ENCODE peak calls at places on chromosomes 1 and 21, in five cellular contexts. Q is B cell, Z is psoas muscle, N is cardiac fibroblast, I is esophagus muscularis mucosa. R is an unnamed sample.

GRCh38 chr1:19466112-19466561 is 19.2 kb downstream of the CAPZB start:
- DNase-seq in Z (no peak), Q (no peak), I (no peak), N (no peak), R (no peak)

GRCh38 chr1:101066260-101066936 is 40.8 kb upstream of the DPH5 start:
- DNase-seq in Q (no peak), Z (no peak), I (no peak), N (no peak), R (no peak)

GRCh38 chr1:27528701-27529637 is 39.0 kb upstream of the WASF2 start:
- DNase-seq in I (no peak), Q (no peak), N (peak), Z (peak), R (no peak)

GRCh38 chr1:71093938-71094337 is 13.1 kb upstream of the ZRANB2 start:
- DNase-seq in I (no peak), Z (no peak), N (peak), Q (no peak), R (no peak)

GRCh38 chr1:1768249-1768992 is 9.8 kb downstream of the NADK start:
- DNase-seq in N (no peak), Q (no peak), I (no peak), Z (no peak), R (no peak)

GRCh38 chr1:247386695-247387094 is 29.3 kb upstream of the NLRP3 start:
- DNase-seq in I (no peak), Z (no peak), N (peak), Q (no peak), R (no peak)

GRCh38 chr1:67559222-67559700 is 125.7 kb upstream of the GADD45A start:
- DNase-seq in I (no peak), N (peak), Z (peak), Q (no peak), R (no peak)

GRCh38 chr1:65813956-65814355 is 21.3 kb downstream of the PDE4B start:
- DNase-seq in Z (no peak), Q (no peak), N (peak), I (no peak), R (no peak)

GRCh38 chr21:36966066-36966845 is at the start of gene HLCS:
- DNase-seq in N (peak), Z (peak), Q (peak), I (no peak), R (peak)

GRCh38 chr1:226654046-226654445 is 85.0 kb downstream of the ITPKB start:
- DNase-seq in N (peak), I (no peak), Q (no peak), Z (peak), R (no peak)

GRCh38 chr1:181021811-181022434 is 747 bp downstream of the STX6 start:
- DNase-seq in N (peak), Q (peak), Z (peak), I (no peak), R (peak)

GRCh38 chr1:118115567-118116272 is 69.3 kb downstream of the SPAG17 start:
- DNase-seq in Z (no peak), I (no peak), N (peak), Q (no peak), R (no peak)

GRCh38 chr1:230936475-230936874 is 42.2 kb downstream of the TTC13 start:
- DNase-seq in Q (no peak), Z (no peak), N (no peak), I (no peak), R (no peak)
- TF ChIP-seq CTCF in Q (no peak), Z (no peak), N (no peak), I (no peak), R (no peak)

DNA sequence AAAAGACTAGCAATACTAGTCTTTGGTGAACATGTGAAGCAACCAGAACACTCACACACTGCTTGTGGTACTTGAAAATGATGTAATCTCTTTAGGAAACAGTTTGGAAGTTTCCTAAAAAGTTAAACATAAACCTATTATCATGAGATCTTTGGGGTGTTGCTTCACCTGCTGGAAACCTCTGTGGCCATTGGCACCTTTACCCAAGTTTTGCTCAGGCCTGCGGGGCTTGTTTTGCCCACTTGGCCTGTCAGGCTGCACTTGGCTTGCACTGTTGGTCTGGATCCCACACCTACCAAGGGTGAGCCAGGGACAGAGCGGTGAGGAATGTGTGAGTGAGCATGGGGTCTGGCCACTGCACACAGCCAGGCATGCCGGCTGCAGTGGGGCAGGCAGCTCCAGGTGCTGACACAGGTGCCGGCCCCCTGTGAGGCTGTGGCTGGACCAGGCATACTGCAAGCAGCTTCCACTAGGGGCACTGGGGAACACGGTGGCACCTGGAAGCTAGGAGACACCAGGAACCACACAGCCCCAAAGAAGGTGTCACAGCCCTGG is 14.4 kb upstream of the FNBP1L start:
- DNase-seq in I (no peak), Q (no peak), Z (no peak), N (no peak), R (no peak)
- TF ChIP-seq CTCF in I (no peak), Q (no peak), Z (no peak), N (peak), R (no peak)

GRCh38 chr1:29703596-29703995 is 467.3 kb downstream of the PTPRU start:
- DNase-seq in Q (no peak), N (peak), Z (peak), I (no peak), R (peak)
- TF ChIP-seq CTCF in Q (peak), N (peak), Z (peak), I (peak), R (peak)

GRCh38 chr1:161787355-161787754 is 21.2 kb downstream of the ATF6 start:
- DNase-seq in Q (no peak), I (no peak), Z (no peak), N (no peak), R (no peak)
- TF ChIP-seq CTCF in Q (no peak), I (no peak), Z (no peak), N (no peak), R (no peak)

GRCh38 chr1:157073944-157074685 is 25.5 kb downstream of the ETV3L start:
- DNase-seq in N (peak), I (peak), Z (peak), Q (no peak), R (peak)
- TF ChIP-seq CTCF in N (peak), I (peak), Z (peak), Q (no peak), R (peak)

GRCh38 chr1:156616463-156616862 is 2.8 kb upstream of the HAPLN2 start:
- DNase-seq in N (peak), Q (no peak), Z (no peak), I (no peak), R (no peak)
- TF ChIP-seq CTCF in N (no peak), Q (no peak), Z (no peak), I (peak), R (no peak)

GRCh38 chr1:100034465-100034864 is 64.7 kb downstream of the SLC35A3 start:
- DNase-seq in Q (no peak), I (no peak), Z (no peak), N (peak), R (peak)
- TF ChIP-seq CTCF in Q (peak), I (no peak), Z (peak), N (peak), R (peak)

GRCh38 chr1:117011334-117011733 is 9.8 kb downstream of the CD101 start:
- DNase-seq in N (no peak), Z (no peak), I (no peak), Q (no peak), R (no peak)

GRCh38 chr1:117007719-117008013 is 6.1 kb downstream of the CD101 start:
- DNase-seq in Z (no peak), N (peak), I (no peak), Q (no peak), R (no peak)

GRCh38 chr1:117009132-117009531 is 7.6 kb downstream of the CD101 start:
- DNase-seq in Z (no peak), Q (no peak), N (peak), I (no peak), R (no peak)

GRCh38 chr1:117010310-117010969 is 8.9 kb downstream of the CD101 start:
- DNase-seq in I (no peak), Q (no peak), N (no peak), Z (no peak), R (no peak)

DNA sequence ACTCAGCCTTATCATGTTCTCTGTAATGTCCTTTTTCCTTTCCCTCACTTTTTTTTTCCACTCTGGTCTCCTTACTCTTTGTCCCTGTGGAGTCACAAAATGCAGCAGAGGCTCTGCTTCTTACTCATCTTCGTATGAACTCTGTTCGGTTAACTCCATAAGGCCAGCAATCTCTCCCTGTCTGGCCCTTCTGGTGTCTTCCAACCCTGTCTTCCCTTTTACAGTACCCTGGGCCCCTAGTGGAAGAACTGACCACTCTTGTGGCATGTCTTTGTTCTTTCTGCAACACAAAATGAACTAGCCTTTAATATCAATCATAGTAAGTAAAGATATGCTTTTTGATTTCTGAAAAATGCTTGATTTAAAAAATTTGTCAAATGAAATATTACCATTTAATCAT is 7.1 kb downstream of the CD101 start:
- DNase-seq in Q (no peak), N (peak), I (no peak), Z (no peak), R (no peak)
- TF ChIP-seq CTCF in Q (no peak), N (no peak), I (no peak), Z (no peak), R (no peak)

GRCh38 chr1:222928212-222928611 is 113.4 kb downstream of the DISP1 start:
- DNase-seq in Q (no peak), Z (peak), N (peak), I (no peak), R (no peak)
- TF ChIP-seq CTCF in Q (no peak), Z (peak), N (no peak), I (no peak), R (no peak)

GRCh38 chr1:58250587-58250948 is 296.0 kb downstream of the OMA1 start:
- DNase-seq in I (no peak), Q (no peak), Z (no peak), N (no peak), R (no peak)

GRCh38 chr1:58249729-58250586 is 296.6 kb downstream of the OMA1 start:
- DNase-seq in Z (peak), Q (no peak), I (no peak), N (peak), R (peak)

GRCh38 chr1:58248067-58248466 is 298.5 kb downstream of the OMA1 start:
- DNase-seq in I (no peak), N (no peak), Z (no peak), Q (no peak), R (no peak)

GRCh38 chr1:58249371-58249728 is 297.2 kb downstream of the OMA1 start:
- DNase-seq in N (no peak), I (no peak), Q (no peak), Z (no peak), R (no peak)

DNA sequence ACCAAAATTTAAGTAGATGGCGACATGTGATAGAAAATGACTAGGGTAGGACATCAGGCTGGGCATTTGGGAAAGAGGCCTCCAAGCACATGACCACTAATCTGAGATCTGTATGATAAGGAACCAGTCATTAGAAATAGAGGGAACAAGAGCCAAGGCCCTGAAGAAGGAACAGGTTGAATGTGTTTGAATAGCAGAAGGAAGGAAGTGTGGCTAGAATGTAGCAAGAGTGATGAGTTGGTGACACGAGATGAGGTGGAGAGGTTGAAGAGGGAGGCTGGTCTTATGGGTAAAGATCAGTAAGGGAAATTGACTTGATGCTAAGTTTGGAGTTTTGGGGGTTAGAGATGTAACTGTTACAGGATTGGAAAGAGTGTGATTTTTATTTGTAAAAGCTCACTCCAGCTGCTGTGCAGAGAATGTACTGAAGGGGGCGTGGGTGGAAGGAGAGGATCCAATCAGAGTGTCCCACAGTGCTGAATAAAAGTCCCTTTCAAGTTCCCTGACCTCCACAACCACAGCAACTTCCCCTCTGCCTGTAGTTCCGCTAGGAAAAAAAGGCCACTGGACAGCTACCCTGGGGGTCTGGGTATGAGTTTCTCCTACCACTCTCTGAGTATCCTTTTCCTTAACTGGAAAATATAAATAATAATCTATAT is 295.0 kb downstream of the OMA1 start:
- DNase-seq in Q (no peak), I (no peak), N (peak), Z (no peak), R (no peak)
- TF ChIP-seq CTCF in Q (no peak), I (no peak), N (peak), Z (no peak), R (peak)

R was measured in GM10248.